ENCODE peak calls at places on chromosomes 6 and 20, in five cellular contexts. T, M, R, E and I are unnamed samples.

GRCh38 chr20:50185426-50185825 is 5.2 kb upstream of the CEBPB start:
- DNase-seq in T (no peak), M (no peak), R (no peak), E (no peak), I (no peak)

GRCh38 chr6:35780719-35781118 is at the start of gene CLPSL1:
- DNase-seq in T (no peak), M (no peak), R (no peak), E (no peak), I (no peak)

GRCh38 chr20:61628901-61629300 is 376.8 kb downstream of the CDH4 start:
- DNase-seq in T (no peak), M (no peak), R (no peak), E (no peak), I (no peak)

GRCh38 chr20:37937686-37938085 is 34.8 kb downstream of the VSTM2L start:
- DNase-seq in T (no peak), M (no peak), R (no peak), E (no peak), I (no peak)

GRCh38 chr20:36214684-36215256 is 21.5 kb upstream of the AAR2 start:
- DNase-seq in T (peak), M (peak), R (no peak), E (no peak), I (peak)

GRCh38 chr6:142260748-142261147 is 41.1 kb upstream of the ADGRG6 start:
- DNase-seq in T (no peak), M (no peak), R (no peak), E (no peak), I (no peak)

GRCh38 chr6:109349419-109349987 is 32.8 kb downstream of the CD164 start:
- DNase-seq in T (no peak), M (peak), R (no peak), E (peak), I (no peak)

GRCh38 chr20:49914310-49915117 is 815 bp downstream of the SPATA2 start:
- DNase-seq in T (peak), M (no peak), R (no peak), E (no peak), I (peak)

GRCh38 chr6:52596371-52597028 is 19.6 kb upstream of the TRAM2 start:
- DNase-seq in T (no peak), M (peak), R (no peak), E (no peak), I (no peak)

GRCh38 chr20:3218307-3218988 is 9.2 kb downstream of the ITPA start:
- DNase-seq in T (peak), M (peak), R (peak), E (peak), I (peak)

GRCh38 chr20:33830371-33830770 is 19.2 kb downstream of the CHMP4B start:
- DNase-seq in T (no peak), M (no peak), R (no peak), E (no peak), I (no peak)